ENCODE peak calls at places on chromosomes 13 and 19, in five cellular contexts. R is H1, H is IMR-90, O is breast epithelium, W is testis. A is an unnamed sample.

GRCh38 chr19:31338069-31338767 is 11.0 kb downstream of the TSHZ3 start:
- DNase-seq in R (no peak), H (peak; percentile 85), O (no peak), W (peak; percentile 78), A (no peak)

GRCh38 chr13:98959299-98959698 is 18.6 kb downstream of the DOCK9 start:
- DNase-seq in R (no peak), H (no peak), O (no peak), W (no peak), A (no peak)

GRCh38 chr19:3976495-3977241 is 5.8 kb upstream of the DAPK3 start:
- DNase-seq in R (no peak), H (no peak), O (no peak), W (no peak), A (no peak)

GRCh38 chr19:24101459-24102122 is 14.6 kb downstream of the ZNF254 start:
- DNase-seq in R (no peak), H (no peak), O (no peak), W (no peak), A (no peak)

GRCh38 chr19:58546131-58546530 is 2.3 kb downstream of the TRIM28 start:
- DNase-seq in R (no peak), H (no peak), O (no peak), W (no peak), A (no peak)

GRCh38 chr13:65789815-65790214 is 1440.3 kb downstream of the PCDH9 start:
- DNase-seq in R (no peak), H (peak; percentile 59), O (no peak), W (no peak), A (no peak)

GRCh38 chr13:66765559-66765958 is 464.6 kb downstream of the PCDH9 start:
- DNase-seq in R (no peak), H (no peak), O (no peak), W (no peak), A (no peak)

GRCh38 chr13:106173346-106173745 is 362.1 kb downstream of the EFNB2 start:
- DNase-seq in R (no peak), H (no peak), O (no peak), W (no peak), A (no peak)

GRCh38 chr19:4744451-4745170 is 21.0 kb upstream of the DPP9 start:
- DNase-seq in R (no peak), H (peak; percentile 95), O (no peak), W (peak; percentile 91), A (no peak)

GRCh38 chr13:113656015-113656588 is 1.9 kb downstream of the ATP4B start:
- DNase-seq in R (no peak), H (no peak), O (peak; percentile 35), W (no peak), A (no peak)

GRCh38 chr13:102658678-102659077 is 36.2 kb downstream of the METTL21C start:
- DNase-seq in R (no peak), H (no peak), O (no peak), W (no peak), A (no peak)

GRCh38 chr19:16671652-16672274 is 10.8 kb downstream of the TMEM38A start:
- DNase-seq in R (no peak), H (no peak), O (no peak), W (no peak), A (no peak)

GRCh38 chr19:35154535-35155406 is at the start of gene FXYD5:
- DNase-seq in R (no peak), H (peak; percentile 80), O (peak; percentile 72), W (no peak), A (no peak)

GRCh38 chr19:16069813-16070365 is 6.4 kb upstream of the TPM4 start:
- DNase-seq in R (no peak), H (no peak), O (no peak), W (no peak), A (no peak)

GRCh38 chr13:42355118-42355840 is 83.3 kb downstream of the AKAP11 start:
- DNase-seq in R (no peak), H (no peak), O (no peak), W (no peak), A (no peak)

GRCh38 chr13:113881614-113882265 is 17.9 kb upstream of the GAS6 start:
- DNase-seq in R (no peak), H (no peak), O (no peak), W (no peak), A (no peak)

GRCh38 chr13:36395280-36395679 is 37.0 kb upstream of the CCNA1 start:
- DNase-seq in R (no peak), H (peak; percentile 66), O (no peak), W (no peak), A (no peak)

GRCh38 chr19:6516018-6516658 is 14.0 kb upstream of the TUBB4A start:
- DNase-seq in R (peak; percentile 91), H (peak; percentile 72), O (peak; percentile 78), W (peak; percentile 98), A (peak; percentile 93)

GRCh38 chr19:6521718-6522646 is 8.8 kb upstream of the TNFSF9 start:
- DNase-seq in R (no peak), H (no peak), O (no peak), W (no peak), A (peak; percentile 92)

GRCh38 chr19:6514926-6515325 is 12.8 kb upstream of the TUBB4A start:
- DNase-seq in R (no peak), H (no peak), O (no peak), W (no peak), A (no peak)

GRCh38 chr19:6519289-6519688 is 11.5 kb upstream of the TNFSF9 start:
- DNase-seq in R (no peak), H (peak; percentile 61), O (no peak), W (no peak), A (no peak)

DNA sequence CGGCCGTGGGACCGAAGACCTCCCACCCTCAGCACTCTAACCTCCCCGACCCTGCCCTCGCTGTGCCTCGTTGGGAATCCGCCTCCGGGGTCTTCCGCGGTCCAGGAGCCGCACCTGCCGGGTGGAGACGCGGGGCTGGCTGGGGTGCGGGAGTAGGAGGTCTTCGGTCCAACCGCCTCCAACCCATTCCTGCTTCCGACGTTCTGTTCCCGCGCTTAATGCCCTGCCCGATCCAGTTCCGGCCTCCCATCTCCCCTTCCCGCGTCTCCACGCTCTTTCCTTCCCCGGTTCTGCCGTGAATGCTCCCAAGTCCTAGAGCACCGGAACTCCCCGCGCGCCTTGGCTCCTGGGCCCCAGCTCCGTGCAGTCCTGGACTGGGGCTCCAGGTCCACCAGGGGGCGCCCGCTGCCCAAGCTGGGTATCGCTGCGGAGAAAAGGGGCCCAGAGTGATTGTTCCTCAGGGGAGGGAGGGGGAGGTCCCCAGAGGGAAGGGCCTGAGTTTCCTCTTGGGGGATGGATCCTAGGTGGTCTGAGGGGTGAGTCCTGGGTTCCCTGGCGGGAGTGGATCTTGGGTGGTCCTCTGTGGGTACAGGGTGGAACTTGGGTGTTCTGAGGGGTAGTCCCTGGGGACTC is 14.1 kb upstream of the TNFSF9 start:
- DNase-seq in R (no peak), H (peak; percentile 62), O (peak; percentile 86), W (peak; percentile 91), A (peak; percentile 96)
- TF ChIP-seq POLR2A in R (no peak), H (peak; percentile 24), O (no peak), W (no peak), A (peak; percentile 13)

DNA sequence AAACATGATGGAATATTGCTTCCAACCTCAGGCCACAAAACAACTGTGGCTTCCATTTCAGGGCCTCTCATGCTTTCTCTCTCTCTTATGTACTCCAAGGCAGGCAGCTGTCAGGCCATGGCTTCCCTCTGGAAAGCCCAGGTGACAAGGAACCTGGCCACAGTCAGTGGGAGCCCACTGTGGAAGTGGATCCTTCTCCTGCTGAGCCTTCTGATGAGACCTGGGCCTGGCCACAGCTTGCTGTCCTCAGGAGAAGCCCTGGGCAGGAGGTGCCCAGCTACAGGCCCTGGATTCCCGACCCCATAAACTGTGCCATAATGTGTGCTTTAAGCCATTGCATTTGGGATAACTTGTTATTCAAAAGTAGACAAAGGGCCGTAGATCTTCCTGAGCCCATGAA is 71.2 kb downstream of the SPACA7 start:
- DNase-seq in R (no peak), H (no peak), O (no peak), W (no peak), A (no peak)
- TF ChIP-seq POLR2A in R (no peak), H (no peak), O (no peak), W (no peak), A (no peak)

GRCh38 chr19:18156841-18157464 is 4.0 kb downstream of the PIK3R2 start:
- DNase-seq in R (no peak), H (peak; percentile 83), O (peak; percentile 87), W (peak; percentile 96), A (peak; percentile 90)
- TF ChIP-seq POLR2A in R (no peak), H (no peak), O (no peak), W (no peak), A (no peak)

DNA sequence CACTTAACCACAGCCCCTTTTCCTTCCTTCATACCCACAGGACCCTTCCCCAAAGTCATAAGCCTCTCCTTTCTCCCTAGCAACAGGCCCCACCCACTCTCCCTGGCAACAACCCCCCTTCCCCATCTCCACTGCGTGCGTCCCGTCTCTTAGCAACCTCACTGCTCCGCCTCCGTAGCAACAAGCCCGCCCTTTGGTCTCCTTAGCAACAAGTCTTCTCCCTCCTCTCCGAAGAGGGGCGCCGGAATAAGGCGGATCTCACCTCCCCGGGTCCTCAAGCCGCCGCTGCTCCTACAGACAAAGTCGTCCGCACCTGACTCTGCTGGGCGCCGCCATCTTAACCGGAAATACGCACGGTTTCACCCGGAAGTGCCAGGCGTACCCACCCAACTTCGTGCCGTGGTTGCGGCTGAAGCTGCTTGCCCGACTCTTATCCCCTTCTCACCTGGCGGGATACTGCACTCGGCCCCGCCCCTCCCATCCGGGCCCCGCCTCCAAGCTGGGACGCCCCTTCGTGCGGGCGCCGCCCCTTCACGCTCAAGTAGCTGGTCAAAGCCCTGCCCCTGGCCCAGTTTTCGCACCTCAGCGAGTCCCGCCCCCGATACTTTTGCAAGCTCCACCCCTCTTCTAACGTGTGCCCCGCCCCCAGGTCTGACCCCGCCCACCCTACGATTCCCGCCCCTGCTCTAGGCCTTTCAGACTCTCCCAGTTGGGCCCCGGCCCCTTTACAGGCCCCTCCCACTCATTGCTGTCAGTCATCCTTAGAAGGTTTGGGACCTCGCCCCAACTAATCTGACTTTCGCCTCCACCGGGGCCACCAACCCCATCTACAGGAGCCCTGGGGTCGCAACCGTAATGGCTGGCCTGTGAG is at the start of gene HSPBP1:
- DNase-seq in R (peak; percentile 99), H (peak; percentile 91), O (peak; percentile 93), W (peak; percentile 94), A (peak; percentile 98)
- TF ChIP-seq POLR2A in R (no peak), H (peak; percentile 80), O (no peak), W (no peak), A (no peak)

GRCh38 chr13:44989941-44990340 is 603 bp downstream of the GPALPP1 start:
- DNase-seq in R (no peak), H (no peak), O (no peak), W (no peak), A (no peak)

DNA sequence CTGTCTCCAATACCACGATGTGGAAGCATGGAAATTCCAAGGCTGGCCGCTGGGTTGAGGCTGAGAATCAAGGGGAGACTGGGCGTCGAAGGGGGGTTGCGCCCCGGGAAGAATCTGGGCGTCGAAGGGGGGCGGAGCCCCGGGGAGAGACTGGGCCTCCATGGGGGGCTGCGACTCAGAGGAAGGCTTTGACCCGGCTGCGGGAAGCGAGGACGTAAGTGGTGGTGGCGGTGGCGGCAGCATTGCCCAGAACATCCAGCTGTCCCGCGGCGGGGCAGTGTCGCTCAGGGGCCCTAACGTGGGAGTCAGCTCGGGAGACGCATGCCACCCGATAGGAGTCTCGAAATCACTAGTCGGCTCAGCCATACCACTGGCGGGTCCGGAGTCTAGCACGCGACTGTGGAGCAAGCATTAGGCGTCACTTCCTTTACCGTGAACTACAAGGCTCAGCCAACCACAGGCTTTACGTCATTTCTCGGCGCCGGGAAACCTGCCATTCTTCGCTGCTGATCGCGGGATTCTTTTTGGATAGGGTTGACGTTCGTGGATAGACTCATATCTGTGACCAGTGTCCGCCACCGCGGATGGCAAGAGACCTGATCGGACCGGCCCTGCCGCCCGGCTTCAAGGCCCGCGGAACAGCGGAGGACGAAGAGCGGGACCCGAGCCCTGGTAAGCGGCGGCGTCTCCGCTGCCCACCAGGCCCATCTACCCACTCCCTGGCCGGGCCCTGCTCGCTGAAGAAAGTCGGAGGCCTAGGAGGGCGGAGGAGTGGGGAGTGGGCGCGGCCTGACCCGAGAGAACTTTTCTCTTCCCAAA is at the start of the genes GPALPP1 and NUFIP1:
- DNase-seq in R (peak; percentile 63), H (peak; percentile 95), O (peak; percentile 90), W (peak; percentile 99), A (peak; percentile 97)
- TF ChIP-seq POLR2A in R (peak; percentile 76), H (peak; percentile 86), O (no peak), W (no peak), A (peak; percentile 34)

A was measured in Peyer's patch.